ENCODE peak calls at places on chromosomes 6 and 20, in five cellular contexts. V is H1, X is mesenchymal stem cell, J is H9, P is trophoblast cell. L is an unnamed sample.

GRCh38 chr6:154352898-154353585 is 3.6 kb downstream of the IPCEF1 start:
- DNase-seq in V (no peak), X (peak), J (no peak), P (no peak), L (no peak)

GRCh38 chr6:75116946-75117345 is 88.9 kb downstream of the COL12A1 start:
- DNase-seq in V (no peak), X (peak), J (no peak), P (no peak), L (no peak)

GRCh38 chr6:29834564-29835436 is 7.2 kb downstream of the HLA-G start:
- DNase-seq in V (no peak), X (peak), J (peak), P (no peak), L (peak)

GRCh38 chr20:58618694-58619540 is 32.2 kb upstream of the STX16 start:
- DNase-seq in V (no peak), X (no peak), J (peak), P (no peak), L (no peak)

GRCh38 chr6:18585032-18585573 is 198.0 kb downstream of the RNF144B start:
- DNase-seq in V (no peak), X (peak), J (no peak), P (no peak), L (no peak)

GRCh38 chr6:41723178-41723935 is 12.1 kb downstream of the TFEB start:
- DNase-seq in V (no peak), X (peak), J (peak), P (peak), L (no peak)

GRCh38 chr6:10516953-10517352 is 4.2 kb upstream of the GCNT2 start:
- DNase-seq in V (no peak), X (no peak), J (no peak), P (no peak), L (no peak)

GRCh38 chr6:56695702-56696101 is 53.0 kb upstream of the DST start:
- DNase-seq in V (no peak), X (no peak), J (no peak), P (no peak), L (no peak)

GRCh38 chr20:50911030-50911429 is 20.2 kb downstream of the ADNP start:
- DNase-seq in V (no peak), X (no peak), J (no peak), P (no peak), L (no peak)

GRCh38 chr6:2111162-2111677 is 134.2 kb downstream of the GMDS start:
- DNase-seq in V (no peak), X (peak), J (no peak), P (no peak), L (no peak)

GRCh38 chr6:150091466-150091865 is 22.5 kb upstream of the ULBP3 start:
- DNase-seq in V (no peak), X (no peak), J (no peak), P (no peak), L (no peak)

GRCh38 chr6:158029668-158030230 is 48.1 kb downstream of the SYNJ2 start:
- DNase-seq in V (no peak), X (peak), J (no peak), P (no peak), L (no peak)

GRCh38 chr6:140909156-140909555 is 1223.6 kb upstream of the GJE1 start:
- DNase-seq in V (no peak), X (no peak), J (no peak), P (no peak), L (no peak)

GRCh38 chr6:56570434-56571359 is 72.0 kb downstream of the DST start:
- DNase-seq in V (no peak), X (peak), J (no peak), P (peak), L (no peak)

GRCh38 chr6:141562181-141562800 is 570.4 kb upstream of the GJE1 start:
- DNase-seq in V (no peak), X (peak), J (peak), P (no peak), L (no peak)

GRCh38 chr6:43489277-43490072 is 12.1 kb downstream of the TJAP1 start:
- DNase-seq in V (no peak), X (no peak), J (no peak), P (peak), L (no peak)

GRCh38 chr6:146664871-146665270 is 66.1 kb downstream of the ADGB start:
- DNase-seq in V (no peak), X (peak), J (no peak), P (peak), L (no peak)
- H2BK12ac ChIP-seq in V (no peak), X (no peak), J (no peak), P (no peak), L (no peak)

DNA sequence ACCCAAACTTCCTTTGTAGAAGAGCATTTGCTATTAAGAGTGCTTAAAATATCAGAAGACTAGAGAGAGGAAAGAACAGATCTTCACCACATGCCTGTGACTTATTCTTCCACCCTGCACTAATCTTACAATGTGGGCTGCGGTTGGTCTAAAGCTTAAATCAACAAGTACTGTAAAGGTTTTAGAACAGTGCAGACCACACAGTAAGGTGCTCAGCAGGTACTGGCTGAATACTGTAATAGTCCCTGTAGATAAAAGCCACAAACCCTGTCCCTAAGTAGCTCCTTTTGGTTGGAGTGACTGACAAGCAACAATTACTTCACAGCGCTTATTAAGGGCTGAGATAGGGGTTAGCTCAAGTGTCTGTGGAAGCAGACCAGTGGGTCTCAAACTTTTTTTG is 972 bp upstream of the PHF3 start:
- DNase-seq in V (no peak), X (peak), J (no peak), P (no peak), L (no peak)
- H2BK12ac ChIP-seq in V (no peak), X (no peak), J (no peak), P (no peak), L (no peak)

DNA sequence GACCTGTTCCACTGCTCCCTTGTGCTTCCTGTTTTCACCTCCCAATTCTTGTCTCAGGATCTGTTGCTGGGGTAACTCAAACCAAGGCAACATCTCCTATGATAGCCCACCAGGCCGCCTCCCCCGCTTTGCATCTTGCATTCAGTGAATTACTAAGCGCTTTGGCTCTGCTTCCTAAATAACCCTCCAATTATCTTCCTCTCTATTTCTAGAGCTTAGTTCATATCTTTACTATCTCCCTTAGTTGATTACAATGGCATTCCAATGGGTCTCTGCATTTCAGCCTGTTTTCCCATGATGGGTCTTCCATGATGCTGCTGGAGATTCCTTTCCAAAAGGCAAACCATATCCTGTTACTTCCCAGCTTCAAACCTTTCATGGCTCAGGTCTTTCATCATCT is 117.2 kb upstream of the FERMT1 start:
- DNase-seq in V (no peak), X (no peak), J (no peak), P (no peak), L (no peak)
- H2BK12ac ChIP-seq in V (no peak), X (no peak), J (no peak), P (no peak), L (no peak)

DNA sequence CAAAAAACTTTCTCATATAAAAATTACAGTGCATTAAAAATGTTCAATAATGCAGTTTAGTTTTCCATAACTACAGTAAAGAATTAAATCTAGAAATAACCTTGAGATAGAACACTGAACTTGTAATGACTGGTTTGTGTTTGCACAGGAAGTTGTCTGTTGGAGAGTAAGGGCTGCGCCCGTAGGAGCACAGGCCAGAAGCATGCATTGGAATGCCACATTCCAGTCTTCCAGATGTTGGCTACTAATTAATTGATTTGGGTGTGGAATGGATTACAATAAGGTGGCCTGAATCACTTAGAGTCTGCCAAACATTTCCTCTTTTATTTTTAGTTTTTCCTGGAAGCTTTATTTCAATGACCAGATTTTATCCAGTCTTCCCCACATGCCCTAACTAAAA is 582.6 kb upstream of the MMS22L start:
- DNase-seq in V (no peak), X (no peak), J (no peak), P (no peak), L (no peak)
- H2BK12ac ChIP-seq in V (no peak), X (no peak), J (no peak), P (no peak), L (no peak)